ENCODE peak calls at places on chromosome 4, in four cellular contexts. C, Q, G and L are unnamed samples.

GRCh38 chr4:185282968-185283367 is 73.6 kb downstream of the SNX25 start:
- DNase-seq in C (no peak), Q (no peak), G (no peak), L (no peak)

GRCh38 chr4:159764343-159764952 is 661.6 kb downstream of the RAPGEF2 start:
- DNase-seq in C (peak; percentile 82), Q (no peak), G (no peak), L (peak; percentile 33)

GRCh38 chr4:6278801-6279197 is 9.1 kb downstream of the WFS1 start:
- DNase-seq in C (no peak), Q (no peak), G (peak; percentile 62), L (no peak)

GRCh38 chr4:73312967-73313366 is 54.4 kb upstream of the ANKRD17 start:
- DNase-seq in C (no peak), Q (no peak), G (no peak), L (no peak)

GRCh38 chr4:8262637-8263322 is 6.8 kb upstream of the HTRA3 start:
- DNase-seq in C (no peak), Q (no peak), G (no peak), L (no peak)

GRCh38 chr4:30769093-30769492 is 48.9 kb downstream of the PCDH7 start:
- DNase-seq in C (no peak), Q (no peak), G (no peak), L (no peak)

GRCh38 chr4:26150948-26151347 is 169.9 kb upstream of the RBPJ start:
- DNase-seq in C (no peak), Q (no peak), G (no peak), L (no peak)

GRCh38 chr4:155878611-155879010 is 12.5 kb upstream of the ASIC5 start:
- DNase-seq in C (no peak), Q (no peak), G (no peak), L (no peak)

GRCh38 chr4:142563682-142564291 is 282.3 kb downstream of the INPP4B start:
- DNase-seq in C (no peak), Q (no peak), G (no peak), L (no peak)